ENCODE peak calls at places on chromosomes 7 and 10, in four cellular contexts. P, R, N and I are unnamed samples.

GRCh38 chr7:116122972-116123595 is 87.3 kb upstream of the TES start:
- DNase-seq in P (peak; percentile 54), R (no peak), N (no peak), I (no peak)

GRCh38 chr10:110947061-110947595 is 27.7 kb downstream of the SHOC2 start:
- DNase-seq in P (no peak), R (no peak), N (no peak), I (no peak)

GRCh38 chr7:17390392-17390791 is 91.9 kb downstream of the AHR start:
- DNase-seq in P (no peak), R (no peak), N (no peak), I (no peak)

GRCh38 chr10:10403762-10404161 is 613.9 kb upstream of the CELF2 start:
- DNase-seq in P (no peak), R (no peak), N (no peak), I (no peak)

GRCh38 chr7:29748286-29749099 is 57.8 kb upstream of the WIPF3 start:
- DNase-seq in P (peak; percentile 66), R (no peak), N (no peak), I (peak; percentile 42)

GRCh38 chr7:10022480-10022879 is 951.2 kb upstream of the PHF14 start:
- DNase-seq in P (no peak), R (no peak), N (no peak), I (no peak)

GRCh38 chr10:47009215-47009838 is 98.1 kb downstream of the PTPN20 start:
- DNase-seq in P (no peak), R (no peak), N (no peak), I (no peak)

GRCh38 chr7:66282594-66282935 is 77.4 kb downstream of the TPST1 start:
- DNase-seq in P (no peak), R (no peak), N (no peak), I (no peak)

GRCh38 chr7:149860821-149861727 is 12.7 kb upstream of the ATP6V0E2 start:
- DNase-seq in P (no peak), R (no peak), N (no peak), I (no peak)

GRCh38 chr7:75737856-75738603 is 711 bp downstream of the HIP1 start:
- DNase-seq in P (no peak), R (peak; percentile 20), N (peak; percentile 39), I (no peak)

GRCh38 chr7:45514944-45515343 is 59.2 kb upstream of the ADCY1 start:
- DNase-seq in P (no peak), R (no peak), N (no peak), I (no peak)

GRCh38 chr7:35905555-35905954 is 104.7 kb downstream of the SEPTIN7 start:
- DNase-seq in P (no peak), R (no peak), N (no peak), I (peak; percentile 60)

GRCh38 chr10:132418520-132419416 is 21.8 kb downstream of the PWWP2B start:
- DNase-seq in P (no peak), R (no peak), N (no peak), I (no peak)

GRCh38 chr7:19519443-19519977 is 189.3 kb downstream of the POLR1F start:
- DNase-seq in P (peak; percentile 38), R (no peak), N (no peak), I (peak; percentile 35)

GRCh38 chr7:97751566-97751965 is 19.7 kb downstream of the TAC1 start:
- DNase-seq in P (no peak), R (no peak), N (no peak), I (no peak)

GRCh38 chr10:72145657-72146450 is 57.5 kb upstream of the SPOCK2 start:
- DNase-seq in P (no peak), R (no peak), N (no peak), I (no peak)

GRCh38 chr10:102779680-102780079 is 35.9 kb downstream of the WBP1L start:
- DNase-seq in P (no peak), R (no peak), N (no peak), I (peak; percentile 79)

GRCh38 chr10:82890573-82890972 is 1015.6 kb downstream of the NRG3 start:
- DNase-seq in P (no peak), R (no peak), N (no peak), I (no peak)

GRCh38 chr7:139893999-139894398 is 64.9 kb downstream of the TBXAS1 start:
- DNase-seq in P (no peak), R (no peak), N (no peak), I (no peak)

GRCh38 chr10:23192396-23192740 is 256 bp downstream of the PTF1A start:
- DNase-seq in P (no peak), R (no peak), N (no peak), I (no peak)

GRCh38 chr7:85828654-85829053 is 641.8 kb upstream of the SEMA3D start:
- DNase-seq in P (no peak), R (no peak), N (no peak), I (no peak)

GRCh38 chr10:1782841-1783240 is 45.5 kb upstream of the ADARB2 start:
- DNase-seq in P (peak; percentile 71), R (no peak), N (no peak), I (no peak)

GRCh38 chr7:35551682-35552081 is 143.3 kb downstream of the HERPUD2 start:
- DNase-seq in P (no peak), R (no peak), N (no peak), I (no peak)

GRCh38 chr7:154928136-154929005 is 74.6 kb downstream of the PAXIP1 start:
- DNase-seq in P (no peak), R (peak; percentile 20), N (no peak), I (peak; percentile 88)

GRCh38 chr7:38463277-38464224 is 167.6 kb downstream of the AMPH start:
- DNase-seq in P (peak; percentile 39), R (no peak), N (no peak), I (no peak)

GRCh38 chr10:132945894-132946255 is 3.5 kb upstream of the CFAP46 start:
- DNase-seq in P (no peak), R (no peak), N (no peak), I (no peak)

GRCh38 chr7:30149640-30150272 is 15.0 kb downstream of the MTURN start:
- DNase-seq in P (no peak), R (no peak), N (no peak), I (no peak)

GRCh38 chr7:150737265-150738055 is at the start of gene GIMAP5:
- DNase-seq in P (no peak), R (no peak), N (no peak), I (no peak)

GRCh38 chr10:79995979-79996629 is 47.2 kb upstream of the SFTPD start:
- DNase-seq in P (peak; percentile 75), R (no peak), N (no peak), I (no peak)

GRCh38 chr10:106285199-106285598 is 879.3 kb downstream of the SORCS1 start:
- DNase-seq in P (no peak), R (no peak), N (no peak), I (peak; percentile 35)

GRCh38 chr7:42029405-42029804 is 207.6 kb downstream of the GLI3 start:
- DNase-seq in P (no peak), R (no peak), N (no peak), I (no peak)

GRCh38 chr7:55325371-55325792 is 39.8 kb upstream of the LANCL2 start:
- DNase-seq in P (no peak), R (no peak), N (no peak), I (no peak)